ENCODE peak calls at places on chromosome 19, in nine cellular contexts. One of them, this sample, is unnamed. For H3K9me3, the result is how much of the 10 kb centered on the place peaks cover.

GRCh38 chr19:12095111-12095790 is 30.7 kb downstream of the ZNF844 start:
- DNase-seq in fibroblast of lung: no peak
- DNase-seq in RWPE2: no peak
- DNase-seq in IMR-90: peak
- DNase-seq in astrocyte: no peak
- DNase-seq in aorta: no peak
- DNase-seq in Panc1: no peak
- DNase-seq in heart left ventricle: no peak
- DNase-seq in CD4-positive, alpha-beta T cell: no peak
- DNase-seq in this sample: no peak

GRCh38 chr19:55146648-55147218 is 2.3 kb downstream of the TNNT1 start:
- DNase-seq in heart left ventricle: no peak
- DNase-seq in aorta: no peak
- DNase-seq in fibroblast of lung: no peak
- DNase-seq in IMR-90: no peak
- DNase-seq in astrocyte: no peak
- DNase-seq in CD4-positive, alpha-beta T cell: no peak
- DNase-seq in RWPE2: no peak
- DNase-seq in Panc1: no peak
- DNase-seq in this sample: no peak

GRCh38 chr19:6476155-6476895 is 5.3 kb downstream of the DENND1C start:
- DNase-seq in astrocyte: no peak
- DNase-seq in aorta: peak
- DNase-seq in CD4-positive, alpha-beta T cell: peak
- DNase-seq in RWPE2: peak
- DNase-seq in Panc1: peak
- DNase-seq in fibroblast of lung: peak
- DNase-seq in heart left ventricle: no peak
- DNase-seq in IMR-90: peak
- DNase-seq in this sample: peak

GRCh38 chr19:2477732-2478191 is 1.8 kb downstream of the GADD45B start:
- DNase-seq in RWPE2: no peak
- DNase-seq in aorta: peak
- DNase-seq in fibroblast of lung: peak
- DNase-seq in IMR-90: peak
- DNase-seq in heart left ventricle: peak
- DNase-seq in astrocyte: no peak
- DNase-seq in Panc1: no peak
- DNase-seq in CD4-positive, alpha-beta T cell: no peak
- DNase-seq in this sample: no peak

GRCh38 chr19:40690050-40690698 is at the start of gene NUMBL:
- DNase-seq in astrocyte: no peak
- DNase-seq in fibroblast of lung: no peak
- DNase-seq in CD4-positive, alpha-beta T cell: no peak
- DNase-seq in RWPE2: no peak
- DNase-seq in IMR-90: no peak
- DNase-seq in aorta: no peak
- DNase-seq in heart left ventricle: no peak
- DNase-seq in Panc1: no peak
- DNase-seq in this sample: no peak

GRCh38 chr19:9865732-9866627 is 30.9 kb downstream of the PIN1 start:
- DNase-seq in Panc1: no peak
- DNase-seq in astrocyte: no peak
- DNase-seq in aorta: no peak
- DNase-seq in RWPE2: no peak
- DNase-seq in CD4-positive, alpha-beta T cell: peak
- DNase-seq in heart left ventricle: no peak
- DNase-seq in IMR-90: no peak
- DNase-seq in fibroblast of lung: no peak
- DNase-seq in this sample: peak

GRCh38 chr19:2616741-2617392 is 85.6 kb downstream of the GNG7 start:
- DNase-seq in heart left ventricle: peak
- DNase-seq in fibroblast of lung: no peak
- DNase-seq in aorta: peak
- DNase-seq in CD4-positive, alpha-beta T cell: no peak
- DNase-seq in RWPE2: no peak
- DNase-seq in astrocyte: no peak
- DNase-seq in IMR-90: no peak
- DNase-seq in Panc1: no peak
- DNase-seq in this sample: no peak

GRCh38 chr19:22918221-22918620 is 84.8 kb downstream of the ZNF728 start:
- DNase-seq in fibroblast of lung: no peak
- DNase-seq in astrocyte: no peak
- DNase-seq in aorta: no peak
- DNase-seq in IMR-90: no peak
- DNase-seq in CD4-positive, alpha-beta T cell: no peak
- DNase-seq in RWPE2: no peak
- DNase-seq in heart left ventricle: no peak
- DNase-seq in Panc1: no peak
- DNase-seq in this sample: no peak

GRCh38 chr19:54218259-54218658 is 4.5 kb downstream of the LILRB3 start:
- DNase-seq in astrocyte: no peak
- DNase-seq in CD4-positive, alpha-beta T cell: no peak
- DNase-seq in IMR-90: no peak
- DNase-seq in heart left ventricle: no peak
- DNase-seq in aorta: no peak
- DNase-seq in Panc1: no peak
- DNase-seq in fibroblast of lung: no peak
- DNase-seq in RWPE2: no peak
- DNase-seq in this sample: peak

GRCh38 chr19:49890349-49891311 is 6.1 kb downstream of the IL4I1 start:
- DNase-seq in aorta: no peak
- DNase-seq in heart left ventricle: no peak
- DNase-seq in astrocyte: no peak
- DNase-seq in IMR-90: no peak
- DNase-seq in CD4-positive, alpha-beta T cell: peak
- DNase-seq in Panc1: no peak
- DNase-seq in fibroblast of lung: no peak
- DNase-seq in RWPE2: peak
- DNase-seq in this sample: peak

GRCh38 chr19:20102097-20102496 is 24.3 kb downstream of the ZNF90 start:
- DNase-seq in CD4-positive, alpha-beta T cell: no peak
- DNase-seq in astrocyte: no peak
- DNase-seq in Panc1: no peak
- DNase-seq in RWPE2: no peak
- DNase-seq in fibroblast of lung: no peak
- DNase-seq in aorta: no peak
- DNase-seq in IMR-90: no peak
- DNase-seq in heart left ventricle: no peak
- DNase-seq in this sample: no peak
- H3K9me3 ChIP-seq in CD4-positive, alpha-beta T cell: under half
- H3K9me3 ChIP-seq in astrocyte: under half
- H3K9me3 ChIP-seq in Panc1: under half
- H3K9me3 ChIP-seq in RWPE2: under half
- H3K9me3 ChIP-seq in fibroblast of lung: under half
- H3K9me3 ChIP-seq in aorta: under half
- H3K9me3 ChIP-seq in IMR-90: under half
- H3K9me3 ChIP-seq in heart left ventricle: half or more
- H3K9me3 ChIP-seq in this sample: under half

GRCh38 chr19:16207063-16207462 is 9.4 kb downstream of the AP1M1 start:
- DNase-seq in astrocyte: no peak
- DNase-seq in IMR-90: no peak
- DNase-seq in Panc1: no peak
- DNase-seq in RWPE2: no peak
- DNase-seq in CD4-positive, alpha-beta T cell: no peak
- DNase-seq in aorta: no peak
- DNase-seq in fibroblast of lung: no peak
- DNase-seq in heart left ventricle: no peak
- DNase-seq in this sample: peak
- H3K9me3 ChIP-seq in astrocyte: under half
- H3K9me3 ChIP-seq in IMR-90: under half
- H3K9me3 ChIP-seq in Panc1: under half
- H3K9me3 ChIP-seq in RWPE2: under half
- H3K9me3 ChIP-seq in CD4-positive, alpha-beta T cell: under half
- H3K9me3 ChIP-seq in aorta: under half
- H3K9me3 ChIP-seq in fibroblast of lung: under half
- H3K9me3 ChIP-seq in heart left ventricle: under half
- H3K9me3 ChIP-seq in this sample: under half

GRCh38 chr19:7898967-7899366 is 4.7 kb upstream of the MAP2K7 start:
- DNase-seq in CD4-positive, alpha-beta T cell: no peak
- DNase-seq in IMR-90: no peak
- DNase-seq in Panc1: no peak
- DNase-seq in fibroblast of lung: no peak
- DNase-seq in astrocyte: no peak
- DNase-seq in aorta: no peak
- DNase-seq in heart left ventricle: no peak
- DNase-seq in RWPE2: no peak
- DNase-seq in this sample: peak

GRCh38 chr19:7894612-7895309 is 6.5 kb downstream of the LRRC8E start:
- DNase-seq in astrocyte: no peak
- DNase-seq in aorta: no peak
- DNase-seq in Panc1: no peak
- DNase-seq in CD4-positive, alpha-beta T cell: no peak
- DNase-seq in fibroblast of lung: no peak
- DNase-seq in IMR-90: no peak
- DNase-seq in RWPE2: no peak
- DNase-seq in heart left ventricle: no peak
- DNase-seq in this sample: no peak

GRCh38 chr19:7895565-7895964 is 7.3 kb downstream of the LRRC8E start:
- DNase-seq in IMR-90: no peak
- DNase-seq in aorta: no peak
- DNase-seq in RWPE2: no peak
- DNase-seq in Panc1: no peak
- DNase-seq in fibroblast of lung: no peak
- DNase-seq in astrocyte: no peak
- DNase-seq in heart left ventricle: no peak
- DNase-seq in CD4-positive, alpha-beta T cell: no peak
- DNase-seq in this sample: peak

GRCh38 chr19:7899751-7900352 is 3.8 kb upstream of the MAP2K7 start:
- DNase-seq in Panc1: no peak
- DNase-seq in CD4-positive, alpha-beta T cell: no peak
- DNase-seq in IMR-90: no peak
- DNase-seq in aorta: no peak
- DNase-seq in RWPE2: peak
- DNase-seq in astrocyte: no peak
- DNase-seq in fibroblast of lung: no peak
- DNase-seq in heart left ventricle: no peak
- DNase-seq in this sample: no peak

DNA sequence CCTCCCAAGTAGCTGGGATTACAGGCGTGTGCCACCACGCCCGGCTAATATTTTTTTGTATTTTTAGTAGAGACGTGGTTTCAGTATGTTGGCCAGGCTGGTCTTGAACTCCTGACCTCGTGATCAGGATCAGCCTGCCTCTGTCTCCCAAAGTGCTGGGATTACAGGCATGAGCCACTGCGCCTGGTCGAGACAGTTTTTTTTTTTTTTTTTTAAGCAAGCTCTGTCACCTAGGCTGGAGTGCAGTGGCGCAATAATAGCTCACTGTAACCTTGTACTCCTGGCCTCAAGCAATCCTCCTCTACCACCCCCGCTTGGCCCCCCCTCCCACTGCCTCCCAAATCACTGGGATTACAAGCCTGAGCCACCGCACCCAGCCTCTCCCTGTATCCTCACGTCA is 6.4 kb upstream of the MAP2K7 start:
- DNase-seq in Panc1: no peak
- DNase-seq in aorta: no peak
- DNase-seq in fibroblast of lung: no peak
- DNase-seq in CD4-positive, alpha-beta T cell: no peak
- DNase-seq in astrocyte: no peak
- DNase-seq in IMR-90: no peak
- DNase-seq in RWPE2: no peak
- DNase-seq in heart left ventricle: no peak
- DNase-seq in this sample: no peak
- H3K9me3 ChIP-seq in Panc1: under half
- H3K9me3 ChIP-seq in aorta: under half
- H3K9me3 ChIP-seq in fibroblast of lung: under half
- H3K9me3 ChIP-seq in CD4-positive, alpha-beta T cell: under half
- H3K9me3 ChIP-seq in astrocyte: under half
- H3K9me3 ChIP-seq in IMR-90: under half
- H3K9me3 ChIP-seq in RWPE2: under half
- H3K9me3 ChIP-seq in heart left ventricle: under half
- H3K9me3 ChIP-seq in this sample: under half

DNA sequence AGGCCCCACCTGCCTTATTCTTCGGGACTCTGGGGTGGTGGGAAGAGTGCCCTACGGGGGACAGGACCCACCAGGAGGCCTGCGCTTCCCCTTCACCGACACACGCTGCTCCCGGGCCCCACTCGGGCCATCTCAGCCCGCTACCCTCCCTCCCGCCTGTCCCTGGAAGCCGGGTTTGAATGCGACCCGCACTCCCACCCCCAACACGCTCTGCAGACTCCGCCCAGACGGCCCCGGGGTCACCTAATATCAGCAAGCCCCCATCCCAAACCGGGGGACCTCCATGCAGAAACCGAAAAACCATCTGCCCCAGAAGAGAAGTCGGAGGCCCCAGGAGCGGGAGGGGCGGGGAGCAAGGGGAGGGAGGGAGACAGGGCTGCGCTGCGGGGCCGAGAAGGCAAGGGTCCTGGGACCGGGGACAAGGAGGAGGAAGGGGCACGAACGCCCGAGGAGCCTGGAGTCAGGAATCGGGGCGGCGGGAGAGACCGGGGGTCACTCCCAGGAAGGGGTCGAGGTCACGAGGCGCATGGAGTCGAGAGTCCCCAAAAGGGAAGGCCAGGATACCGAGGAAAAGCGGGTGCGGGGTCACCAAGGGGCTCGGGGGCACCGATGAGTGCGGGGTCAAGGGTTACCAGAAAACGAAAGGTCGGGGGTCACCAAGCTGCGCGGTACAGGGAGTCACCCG is 766 bp downstream of the SBNO2 start:
- DNase-seq in heart left ventricle: peak
- DNase-seq in CD4-positive, alpha-beta T cell: no peak
- DNase-seq in fibroblast of lung: no peak
- DNase-seq in Panc1: no peak
- DNase-seq in IMR-90: no peak
- DNase-seq in astrocyte: no peak
- DNase-seq in RWPE2: peak
- DNase-seq in aorta: no peak
- DNase-seq in this sample: no peak
- H3K9me3 ChIP-seq in heart left ventricle: under half
- H3K9me3 ChIP-seq in CD4-positive, alpha-beta T cell: under half
- H3K9me3 ChIP-seq in fibroblast of lung: under half
- H3K9me3 ChIP-seq in Panc1: under half
- H3K9me3 ChIP-seq in IMR-90: under half
- H3K9me3 ChIP-seq in astrocyte: under half
- H3K9me3 ChIP-seq in RWPE2: under half
- H3K9me3 ChIP-seq in aorta: under half
- H3K9me3 ChIP-seq in this sample: under half

GRCh38 chr19:17703823-17704463 is 15.3 kb upstream of the MAP1S start:
- DNase-seq in fibroblast of lung: peak
- DNase-seq in Panc1: peak
- DNase-seq in heart left ventricle: no peak
- DNase-seq in CD4-positive, alpha-beta T cell: peak
- DNase-seq in RWPE2: no peak
- DNase-seq in aorta: peak
- DNase-seq in IMR-90: peak
- DNase-seq in astrocyte: peak
- DNase-seq in this sample: peak
- H3K9me3 ChIP-seq in fibroblast of lung: under half
- H3K9me3 ChIP-seq in Panc1: under half
- H3K9me3 ChIP-seq in heart left ventricle: under half
- H3K9me3 ChIP-seq in CD4-positive, alpha-beta T cell: under half
- H3K9me3 ChIP-seq in RWPE2: under half
- H3K9me3 ChIP-seq in aorta: under half
- H3K9me3 ChIP-seq in IMR-90: under half
- H3K9me3 ChIP-seq in astrocyte: under half
- H3K9me3 ChIP-seq in this sample: under half